ENCODE peak calls at places on chromosomes 16 and 17, in five cellular contexts. Z, J, Y, I and N are unnamed samples.

GRCh38 chr17:70076189-70076588 is 1.2 kb downstream of the KCNJ16 start:
- DNase-seq in Z (no peak), J (no peak), Y (no peak), I (peak; percentile 21), N (no peak)

GRCh38 chr17:15947331-15947730 is 2.4 kb downstream of the ADORA2B start:
- DNase-seq in Z (no peak), J (no peak), Y (no peak), I (peak; percentile 48), N (no peak)

GRCh38 chr17:69967910-69968411 is 107.1 kb upstream of the KCNJ16 start:
- DNase-seq in Z (no peak), J (no peak), Y (no peak), I (peak; percentile 98), N (no peak)

GRCh38 chr17:82457071-82457789 is 1.3 kb upstream of the NARF start:
- DNase-seq in Z (no peak), J (no peak), Y (no peak), I (no peak), N (no peak)

GRCh38 chr16:533391-534088 is 6.0 kb downstream of the CAPN15 start:
- DNase-seq in Z (no peak), J (no peak), Y (no peak), I (no peak), N (no peak)

GRCh38 chr17:73575470-73576235 is 68.6 kb downstream of the SDK2 start:
- DNase-seq in Z (no peak), J (no peak), Y (no peak), I (no peak), N (no peak)

GRCh38 chr16:50450957-50451356 is 82.2 kb upstream of the BRD7 start:
- DNase-seq in Z (no peak), J (no peak), Y (no peak), I (no peak), N (no peak)

GRCh38 chr16:48609453-48610023 is 442 bp downstream of the N4BP1 start:
- DNase-seq in Z (peak; percentile 78), J (no peak), Y (peak; percentile 47), I (peak; percentile 54), N (peak; percentile 85)

GRCh38 chr17:50950002-50950877 is 84.1 kb upstream of the TOB1 start:
- DNase-seq in Z (peak; percentile 85), J (peak; percentile 85), Y (peak; percentile 95), I (peak; percentile 84), N (peak; percentile 96)

GRCh38 chr17:31308935-31309334 is 4.9 kb downstream of the EVI2B start:
- DNase-seq in Z (no peak), J (no peak), Y (no peak), I (no peak), N (no peak)

GRCh38 chr17:38742431-38743308 is 5.5 kb downstream of the PCGF2 start:
- DNase-seq in Z (peak; percentile 77), J (no peak), Y (peak; percentile 51), I (peak; percentile 84), N (no peak)

DNA sequence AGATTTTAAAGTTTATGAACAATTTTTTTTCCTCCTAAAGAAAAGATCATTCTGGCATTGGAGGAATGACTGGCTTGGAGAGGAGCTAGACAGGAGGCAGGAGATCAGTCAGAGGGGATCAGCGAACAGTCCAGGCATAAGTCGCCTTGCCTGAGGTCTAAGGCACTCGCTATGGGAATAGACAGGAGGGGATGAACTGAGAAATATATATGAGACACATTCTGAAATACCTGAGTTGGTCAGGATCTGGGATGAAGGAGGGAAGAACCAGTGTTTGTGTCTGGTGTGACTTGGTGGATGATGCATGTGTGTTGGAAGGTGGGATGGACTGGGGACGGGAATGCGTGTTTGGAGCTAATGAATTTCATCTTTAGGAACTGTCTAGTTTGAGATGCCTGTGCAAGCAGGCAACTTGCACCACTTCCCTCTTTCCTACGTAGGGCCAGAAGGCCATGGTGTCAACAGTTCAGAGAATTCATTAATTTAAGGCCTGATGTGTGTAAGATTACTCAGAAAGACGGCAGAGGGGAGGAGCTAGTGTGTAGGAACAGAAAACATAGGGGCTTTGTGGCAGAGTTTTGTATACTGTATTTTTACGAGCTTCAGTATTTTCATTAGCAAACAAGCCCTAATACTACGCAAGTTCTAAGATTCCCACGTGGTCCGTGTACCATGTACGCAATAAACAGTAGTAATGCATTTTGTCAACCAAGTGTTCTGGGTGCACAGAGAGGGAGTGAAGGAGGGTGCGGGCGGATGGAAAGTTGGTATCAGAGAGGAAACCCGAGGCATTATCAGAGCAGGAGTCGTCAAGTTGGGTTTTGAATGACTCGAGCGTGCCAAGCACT is 825 bp downstream of the HEATR6 start:
- DNase-seq in Z (no peak), J (no peak), Y (no peak), I (no peak), N (no peak)
- TF ChIP-seq POLR2A in Z (no peak), J (no peak), Y (no peak), I (no peak), N (no peak)

GRCh38 chr16:54287758-54288591 is 1.4 kb upstream of the IRX3 start:
- DNase-seq in Z (no peak), J (no peak), Y (no peak), I (no peak), N (no peak)

GRCh38 chr16:54288592-54289241 is 2.1 kb upstream of the IRX3 start:
- DNase-seq in Z (no peak), J (no peak), Y (no peak), I (no peak), N (no peak)

GRCh38 chr16:54286067-54286329 is 589 bp downstream of the IRX3 start:
- DNase-seq in Z (no peak), J (no peak), Y (no peak), I (no peak), N (no peak)

GRCh38 chr16:54286330-54287017 is at the start of gene IRX3:
- DNase-seq in Z (peak; percentile 94), J (peak; percentile 95), Y (peak; percentile 87), I (peak; percentile 4), N (no peak)

DNA sequence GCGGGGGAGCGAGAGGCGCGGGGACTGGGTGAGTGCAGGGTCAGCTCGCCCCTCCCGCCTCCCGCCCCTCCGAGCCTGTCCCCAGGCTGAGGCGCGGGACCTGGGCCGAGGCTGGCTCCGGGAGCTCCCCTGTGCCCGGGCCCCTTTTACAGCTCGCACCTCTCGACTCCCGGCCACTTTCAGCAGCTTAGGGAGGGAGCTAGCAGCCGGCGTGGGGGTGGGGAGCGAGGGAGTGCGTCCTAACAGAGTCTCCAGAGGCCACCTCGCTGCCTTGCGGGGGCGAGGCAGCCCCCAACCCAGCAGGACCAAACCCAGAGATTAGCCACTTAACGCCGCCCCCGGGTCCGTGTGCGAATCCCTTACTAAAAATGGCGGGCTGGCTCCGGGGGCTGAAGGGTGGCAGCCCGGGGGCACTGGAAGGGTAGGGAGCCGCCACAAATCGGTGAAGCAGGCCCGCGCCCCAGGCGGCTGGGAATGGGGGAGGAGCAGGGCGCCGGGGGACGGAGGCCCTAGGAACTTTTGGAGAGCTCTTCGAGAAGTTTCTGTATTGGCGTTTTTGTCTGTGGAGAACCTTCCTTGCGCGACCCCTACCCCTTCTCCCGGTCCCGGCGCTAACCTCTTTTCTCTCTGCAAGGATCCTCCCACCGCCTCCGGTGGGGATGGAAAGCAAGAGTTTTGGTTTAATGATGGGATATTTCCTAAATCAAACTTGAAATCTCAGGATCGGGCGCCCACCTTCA is 601 bp upstream of the IRX3 start:
- DNase-seq in Z (peak; percentile 78), J (no peak), Y (no peak), I (no peak), N (no peak)
- H3K4me3 ChIP-seq in Z (peak overlapping the region; percentile 91), J (peak overlapping the region; percentile 89), Y (peak overlapping the region; percentile 80), I (peak overlapping the region; percentile 11), N (peak overlapping the region; percentile 61)

GRCh38 chr16:72924918-72925630 is 122.9 kb downstream of the ZFHX3 start:
- DNase-seq in Z (no peak), J (peak; percentile 82), Y (no peak), I (no peak), N (no peak)

GRCh38 chr16:72928089-72928981 is 119.6 kb downstream of the ZFHX3 start:
- DNase-seq in Z (no peak), J (no peak), Y (no peak), I (no peak), N (no peak)

GRCh38 chr16:72925631-72925979 is 122.3 kb downstream of the ZFHX3 start:
- DNase-seq in Z (no peak), J (no peak), Y (no peak), I (no peak), N (no peak)

GRCh38 chr16:72927199-72928088 is 120.5 kb downstream of the ZFHX3 start:
- DNase-seq in Z (peak; percentile 75), J (peak; percentile 59), Y (peak; percentile 78), I (peak; percentile 97), N (no peak)

DNA sequence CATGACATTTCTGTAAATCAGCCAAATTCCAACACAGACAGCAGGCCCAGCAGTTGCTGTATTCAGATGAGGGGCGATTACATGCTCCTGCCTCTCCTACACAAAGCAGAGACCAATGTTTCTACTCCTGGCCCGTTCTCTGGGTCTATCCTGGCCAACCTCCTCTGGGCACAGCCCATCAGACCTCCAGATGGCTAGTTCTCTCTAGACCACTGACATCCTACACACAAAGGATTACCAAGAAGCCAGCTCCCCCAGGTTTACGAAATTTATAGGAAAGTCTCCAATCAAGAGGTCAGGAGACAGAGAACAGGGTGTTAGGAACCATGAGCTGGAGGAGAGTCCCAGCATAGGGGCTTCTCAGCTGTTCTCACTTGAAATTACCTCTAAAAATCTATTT is 121.3 kb downstream of the ZFHX3 start:
- DNase-seq in Z (no peak), J (no peak), Y (no peak), I (no peak), N (no peak)
- H3K4me1 ChIP-seq in Z (peaks cover 39% of the 10 kb centered on the region), J (no peaks in the 10 kb centered on the region), Y (peaks cover 35% of the 10 kb centered on the region), I (peaks cover 14% of the 10 kb centered on the region), N (peaks cover 65% of the 10 kb centered on the region)

GRCh38 chr16:84777435-84777834 is 42.4 kb upstream of the CRISPLD2 start:
- DNase-seq in Z (no peak), J (no peak), Y (no peak), I (no peak), N (no peak)

GRCh38 chr16:84773312-84773711 is 46.5 kb upstream of the CRISPLD2 start:
- DNase-seq in Z (no peak), J (no peak), Y (no peak), I (no peak), N (no peak)

GRCh38 chr16:84775262-84775810 is 44.4 kb upstream of the CRISPLD2 start:
- DNase-seq in Z (no peak), J (no peak), Y (no peak), I (no peak), N (no peak)

GRCh38 chr16:84778720-84779119 is 41.1 kb upstream of the CRISPLD2 start:
- DNase-seq in Z (no peak), J (no peak), Y (no peak), I (no peak), N (no peak)

GRCh38 chr16:84774810-84775209 is 45.0 kb upstream of the CRISPLD2 start:
- DNase-seq in Z (no peak), J (no peak), Y (no peak), I (peak; percentile 98), N (no peak)
- TF ChIP-seq POLR2A in Z (no peak), J (no peak), Y (no peak), I (no peak), N (no peak)

DNA sequence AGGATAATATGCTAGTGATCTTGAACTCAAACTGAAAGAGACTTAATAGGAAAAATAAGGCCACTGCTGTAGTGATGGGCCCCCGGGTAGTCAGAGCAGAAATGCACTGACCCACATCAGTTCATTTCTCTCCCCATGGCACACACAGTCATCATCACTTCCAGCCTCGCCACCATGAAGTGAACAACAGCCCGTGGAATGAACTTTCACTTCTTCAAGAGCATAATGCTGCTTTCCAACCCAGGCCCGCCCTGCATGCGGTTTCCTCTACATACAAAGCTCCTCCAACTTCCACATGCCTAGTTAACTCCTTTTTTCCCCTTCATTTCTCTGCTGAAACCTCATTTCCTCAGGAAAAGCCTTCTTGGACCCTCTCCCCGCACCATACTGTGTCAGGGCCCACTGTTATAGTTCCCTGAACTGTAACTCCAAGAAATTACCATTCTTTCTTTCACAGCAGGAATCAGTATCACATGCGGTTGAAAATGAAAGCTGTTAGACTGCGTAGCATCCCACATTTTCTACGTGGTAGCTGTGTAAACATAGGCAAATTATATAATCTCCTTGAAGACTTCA is 65.8 kb upstream of the SMIM36 start:
- DNase-seq in Z (no peak), J (peak; percentile 33), Y (no peak), I (peak; percentile 84), N (no peak)
- H3K4me3 ChIP-seq in Z (peak overlapping the region; percentile 25), J (peak overlapping the region; percentile 40), Y (no peak overlapping the region), I (peak overlapping the region; percentile 20), N (peak overlapping the region; percentile 28)